ENCODE peak calls at places on chromosomes 3 and 15, in five cellular contexts. D is NCI-H2081; L is HFFc6; K is stimulated activated CD4-positive, alpha-beta T cell treated with anti-CD3 and anti-CD28 coated beads, TNF-alpha, amount 100 ng/mL, for 1 hour; Y is HAP-1. H is an unnamed sample.

GRCh38 chr3:55330756-55331155 is 156.3 kb downstream of the WNT5A start:
- DNase-seq in D (no peak), L (peak), K (no peak), Y (no peak), H (no peak)

GRCh38 chr3:52054689-52055511 is 1.5 kb downstream of the DUSP7 start:
- DNase-seq in D (no peak), L (no peak), K (no peak), Y (no peak), H (no peak)

GRCh38 chr3:89172150-89172549 is 64.7 kb downstream of the EPHA3 start:
- DNase-seq in D (no peak), L (no peak), K (no peak), Y (no peak), H (no peak)

GRCh38 chr15:54307252-54307902 is 329.1 kb downstream of the UNC13C start:
- DNase-seq in D (no peak), L (no peak), K (no peak), Y (no peak), H (no peak)

GRCh38 chr15:42045211-42045615 is 24.4 kb upstream of the PLA2G4E start:
- DNase-seq in D (no peak), L (no peak), K (no peak), Y (no peak), H (no peak)

GRCh38 chr3:195859061-195859845 is 47.5 kb upstream of the MUC4 start:
- DNase-seq in D (peak), L (peak), K (peak), Y (peak), H (peak)

GRCh38 chr15:28456476-28457395 is 76.0 kb downstream of the GOLGA8G start:
- DNase-seq in D (no peak), L (no peak), K (no peak), Y (no peak), H (no peak)

GRCh38 chr3:11188231-11188630 is 33.9 kb downstream of the HRH1 start:
- DNase-seq in D (no peak), L (no peak), K (no peak), Y (no peak), H (no peak)

GRCh38 chr3:43190682-43191081 is 84.8 kb upstream of the POMGNT2 start:
- DNase-seq in D (no peak), L (peak), K (no peak), Y (no peak), H (no peak)

GRCh38 chr3:115423170-115423569 is 200.1 kb upstream of the GAP43 start:
- DNase-seq in D (no peak), L (no peak), K (no peak), Y (no peak), H (no peak)

GRCh38 chr15:78149805-78150751 is 916 bp downstream of the IDH3A start:
- DNase-seq in D (peak), L (no peak), K (no peak), Y (peak), H (no peak)

GRCh38 chr3:14539384-14540208 is 546 bp downstream of the GRIP2 start:
- DNase-seq in D (no peak), L (no peak), K (no peak), Y (no peak), H (no peak)

GRCh38 chr3:23668430-23668904 is 137.3 kb upstream of the UBE2E1 start:
- DNase-seq in D (no peak), L (peak), K (no peak), Y (no peak), H (no peak)

GRCh38 chr3:13846716-13847570 is 32.9 kb downstream of the WNT7A start:
- DNase-seq in D (no peak), L (no peak), K (no peak), Y (no peak), H (no peak)

GRCh38 chr3:134468519-134468918 is 17.3 kb downstream of the ANAPC13 start:
- DNase-seq in D (no peak), L (no peak), K (no peak), Y (no peak), H (no peak)

GRCh38 chr15:42549052-42549491 is 434 bp downstream of the HAUS2 start:
- DNase-seq in D (peak), L (peak), K (no peak), Y (peak), H (no peak)

GRCh38 chr15:51403072-51403878 is 61.8 kb downstream of the GLDN start:
- DNase-seq in D (peak), L (peak), K (no peak), Y (peak), H (no peak)

GRCh38 chr3:48433472-48434118 is 3.7 kb upstream of the PLXNB1 start:
- DNase-seq in D (no peak), L (peak), K (no peak), Y (peak), H (no peak)

GRCh38 chr3:43870110-43870509 is 179.4 kb downstream of the ABHD5 start:
- DNase-seq in D (no peak), L (peak), K (no peak), Y (no peak), H (peak)

GRCh38 chr3:127622031-127622430 is 7.0 kb upstream of the PODXL2 start:
- DNase-seq in D (no peak), L (no peak), K (no peak), Y (no peak), H (no peak)

GRCh38 chr3:63948995-63949394 is 36.8 kb upstream of the SCAANT1 start:
- DNase-seq in D (no peak), L (peak), K (no peak), Y (no peak), H (no peak)

GRCh38 chr15:41115088-41115651 is 910 bp downstream of the INO80 start:
- DNase-seq in D (no peak), L (peak), K (no peak), Y (peak), H (peak)

GRCh38 chr3:142930510-142930909 is 33.0 kb downstream of the PAQR9 start:
- DNase-seq in D (no peak), L (no peak), K (no peak), Y (no peak), H (no peak)

GRCh38 chr15:22893881-22894280 is 55.4 kb downstream of the NIPA2 start:
- DNase-seq in D (no peak), L (no peak), K (no peak), Y (no peak), H (no peak)

GRCh38 chr15:73233623-73234022 is 135.1 kb downstream of the HCN4 start:
- DNase-seq in D (no peak), L (no peak), K (no peak), Y (no peak), H (no peak)

GRCh38 chr3:23805228-23805880 is 401 bp upstream of the UBE2E1 start:
- DNase-seq in D (no peak), L (no peak), K (no peak), Y (no peak), H (no peak)